ENCODE peak calls at places on chromosomes 7 and 10, in eight cellular contexts. T is cardiac fibroblast, A is GM06990, J is uterus, B is sigmoid colon, Y is ascending aorta, Q is nephron progenitor cell, D is cardiac muscle cell. O is an unnamed sample.

GRCh38 chr7:48139461-48139860 is 31.8 kb upstream of the ABCA13 start:
- DNase-seq in D (peak; percentile 33), J (no peak), T (peak; percentile 57), B (no peak), A (no peak), Y (no peak), Q (no peak), O (no peak)

GRCh38 chr10:16242859-16243613 is 193.8 kb upstream of the PTER start:
- DNase-seq in D (no peak), A (no peak), J (no peak), Y (no peak), T (no peak), B (no peak), Q (no peak), O (no peak)

GRCh38 chr7:25382869-25383268 is 154.6 kb upstream of the NPVF start:
- DNase-seq in J (no peak), Q (no peak), Y (no peak), D (no peak), A (no peak), T (no peak), B (no peak), O (no peak)

GRCh38 chr7:157464971-157465481 is 128.2 kb downstream of the DNAJB6 start:
- DNase-seq in Q (no peak), D (no peak), T (no peak), A (no peak), Y (peak; percentile 52), B (peak; percentile 48), J (no peak), O (no peak)

GRCh38 chr7:68417002-68417401 is 1181.3 kb upstream of the AUTS2 start:
- DNase-seq in B (no peak), A (no peak), J (no peak), D (no peak), Y (no peak), Q (no peak), T (no peak), O (no peak)

GRCh38 chr7:113636727-113637421 is 281.9 kb downstream of the PPP1R3A start:
- DNase-seq in A (no peak), D (no peak), B (no peak), Q (no peak), T (peak; percentile 1), J (no peak), Y (no peak), O (no peak)

GRCh38 chr7:79709574-79710409 is 256.3 kb upstream of the MAGI2 start:
- DNase-seq in Q (no peak), J (no peak), D (peak; percentile 63), A (no peak), Y (no peak), B (no peak), T (peak; percentile 30), O (no peak)

GRCh38 chr10:5788969-5789368 is 24.3 kb downstream of the GDI2 start:
- DNase-seq in Q (no peak), Y (no peak), D (no peak), J (no peak), B (no peak), T (no peak), A (no peak), O (no peak)

GRCh38 chr10:28532223-28532508 is 752 bp upstream of the WAC start:
- DNase-seq in B (no peak), A (no peak), D (no peak), Y (peak; percentile 76), Q (no peak), J (no peak), T (peak; percentile 59), O (no peak)

GRCh38 chr10:28532509-28533314 is at the start of gene WAC:
- DNase-seq in A (peak; percentile 98), Q (peak; percentile 99), Y (peak; percentile 96), B (peak; percentile 97), J (peak; percentile 94), T (peak; percentile 94), D (peak; percentile 95), O (peak; percentile 98)

GRCh38 chr10:28533315-28533564 is 322 bp downstream of the WAC start:
- DNase-seq in Y (no peak), T (no peak), Q (no peak), A (no peak), J (no peak), D (no peak), B (no peak), O (no peak)

GRCh38 chr10:28535846-28536245 is 2.9 kb downstream of the WAC start:
- DNase-seq in Y (no peak), D (no peak), J (no peak), T (no peak), B (no peak), A (no peak), Q (no peak), O (no peak)

DNA sequence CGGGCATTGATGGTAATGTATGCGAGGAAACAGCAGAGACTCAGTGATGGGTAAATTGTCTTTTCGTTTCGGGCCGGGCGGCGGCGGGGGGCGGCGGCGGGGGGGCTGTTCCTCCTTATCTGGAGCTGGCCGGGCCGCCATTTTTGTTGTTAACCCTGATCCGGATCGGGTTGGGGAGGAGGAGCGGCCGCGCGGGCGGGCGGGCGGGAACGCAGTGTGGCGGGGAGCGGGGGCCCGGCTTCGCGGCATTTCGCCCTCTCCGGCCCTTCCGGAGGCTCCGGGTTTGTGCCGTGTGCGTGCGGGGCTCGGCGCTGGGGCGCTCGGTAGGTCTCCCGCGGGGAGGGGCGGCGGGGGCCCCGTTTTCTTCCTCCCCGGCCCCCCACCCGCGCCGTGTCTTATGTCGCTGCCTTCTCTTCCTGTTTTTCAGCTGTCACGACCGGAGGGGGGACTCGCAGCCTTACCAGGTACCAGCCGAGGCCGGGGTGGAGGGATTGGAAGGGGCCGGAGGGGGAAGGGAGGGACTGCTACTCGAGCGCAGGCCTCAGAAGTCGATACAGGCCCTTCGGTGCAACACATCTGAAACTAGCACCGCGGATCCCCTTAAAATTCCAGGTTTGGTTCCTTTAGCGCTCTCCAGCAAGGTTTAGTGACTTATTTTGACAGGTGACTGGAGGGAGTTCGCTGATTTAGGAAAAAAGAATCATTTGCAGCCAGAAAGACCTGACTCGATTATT is 820 bp downstream of the WAC start:
- DNase-seq in D (peak; percentile 43), A (peak; percentile 60), Q (peak; percentile 73), T (peak; percentile 48), J (peak; percentile 71), B (peak; percentile 90), Y (peak; percentile 86), O (peak; percentile 71)
- TF ChIP-seq CTCF in D (no peak), A (no peak), Q (no peak), T (no peak), J (no peak), B (no peak), Y (no peak), O (no peak)

GRCh38 chr7:140006600-140006999 is 56.2 kb downstream of the PARP12 start:
- DNase-seq in B (peak; percentile 8), A (no peak), D (no peak), Q (no peak), T (no peak), J (no peak), Y (peak; percentile 54), O (no peak)

GRCh38 chr7:140007051-140007690 is 55.6 kb downstream of the PARP12 start:
- DNase-seq in J (no peak), T (no peak), D (no peak), B (peak; percentile 43), Y (peak; percentile 56), Q (no peak), A (no peak), O (no peak)

GRCh38 chr7:140004672-140005071 is 58.1 kb downstream of the PARP12 start:
- DNase-seq in D (no peak), B (peak; percentile 51), Y (no peak), T (no peak), Q (no peak), A (no peak), J (no peak), O (no peak)

GRCh38 chr7:140005341-140005740 is 57.4 kb downstream of the PARP12 start:
- DNase-seq in Y (peak; percentile 30), D (no peak), T (no peak), J (no peak), Q (no peak), B (peak; percentile 22), A (no peak), O (no peak)

DNA sequence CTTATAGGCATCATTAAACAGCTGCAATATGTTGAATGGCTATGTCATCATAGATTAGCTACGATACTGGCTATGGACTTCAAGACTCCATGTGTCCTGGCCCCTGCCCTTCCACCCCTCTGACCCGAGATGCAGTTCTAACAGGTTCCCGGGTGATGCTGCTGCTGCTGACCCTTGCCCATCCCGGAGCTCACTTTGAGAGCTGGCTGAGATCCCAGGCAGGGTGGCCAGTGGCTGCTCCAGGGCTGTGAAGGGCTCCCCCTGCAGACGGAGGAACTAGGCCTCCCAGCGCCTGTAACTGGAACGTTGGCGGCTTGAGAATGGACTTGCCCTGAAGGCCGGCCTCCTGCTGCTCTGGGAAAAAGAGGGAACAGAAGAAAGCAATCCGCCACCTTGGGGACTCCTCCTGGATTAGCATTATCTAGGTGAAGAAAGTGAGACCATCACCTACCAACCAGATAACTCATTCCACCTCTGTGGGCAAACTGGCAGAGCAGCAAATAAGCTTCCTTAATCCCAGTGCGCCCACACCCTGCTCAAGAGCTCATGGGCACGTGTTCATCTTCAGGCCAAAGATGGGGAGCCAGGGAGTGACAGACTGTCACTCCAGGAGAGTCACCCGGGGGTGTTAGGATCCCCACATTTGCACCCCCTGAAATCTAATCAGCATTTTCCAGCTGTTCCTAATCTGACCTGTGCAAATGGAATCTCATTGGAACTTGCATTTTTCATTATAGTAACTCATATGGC is 56.8 kb downstream of the PARP12 start:
- DNase-seq in A (no peak), J (no peak), B (peak; percentile 48), Y (peak; percentile 58), Q (peak; percentile 39), T (peak; percentile 32), D (peak; percentile 64), O (no peak)
- TF ChIP-seq CTCF in A (peak; percentile 35), J (no peak), B (no peak), Y (no peak), Q (no peak), T (peak; percentile 52), D (peak; percentile 69), O (peak; percentile 47)

DNA sequence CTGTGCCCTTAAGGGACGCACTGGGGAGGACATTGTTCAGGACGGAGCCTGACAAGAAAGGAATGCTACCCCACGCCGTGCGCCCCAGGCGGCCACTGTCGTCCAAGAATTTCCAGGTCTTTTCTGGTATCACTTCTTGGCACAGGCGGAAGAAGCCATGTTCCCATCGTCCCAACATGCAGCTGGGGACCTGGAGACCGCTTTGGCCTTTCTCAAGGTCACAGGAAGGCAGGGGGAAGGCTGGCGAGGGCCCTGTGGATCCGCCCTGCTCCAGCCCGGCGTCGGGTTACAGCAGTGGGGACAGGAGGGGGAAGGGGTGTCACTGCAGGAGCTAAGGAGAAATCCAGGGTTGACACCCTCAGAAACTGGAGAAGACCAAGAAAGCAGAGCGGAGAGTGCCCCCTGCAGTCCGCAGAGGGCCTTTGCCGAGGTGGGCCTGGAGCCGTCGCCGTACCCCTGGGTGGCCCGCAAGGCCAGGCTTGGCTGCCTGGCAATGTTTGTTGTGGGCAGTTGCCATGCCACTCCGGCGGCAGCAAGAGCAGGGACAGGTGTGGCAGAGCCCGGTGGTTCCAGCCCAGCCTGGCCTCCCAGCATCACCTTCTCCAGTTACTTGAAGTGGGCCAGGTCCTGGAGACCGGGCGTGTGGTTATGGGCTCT is 104.1 kb downstream of the LHPP start:
- DNase-seq in T (peak; percentile 41), Y (no peak), Q (peak; percentile 64), D (peak; percentile 15), A (no peak), J (no peak), B (no peak), O (no peak)
- TF ChIP-seq CTCF in T (peak; percentile 55), Y (no peak), Q (peak; percentile 51), D (peak; percentile 43), A (peak; percentile 58), J (peak; percentile 5), B (no peak), O (peak; percentile 63)

GRCh38 chr7:146659732-146660131 is 543.1 kb downstream of the CNTNAP2 start:
- DNase-seq in B (no peak), J (no peak), D (no peak), Q (no peak), Y (no peak), A (no peak), T (no peak), O (no peak)

GRCh38 chr7:146658604-146659003 is 542.0 kb downstream of the CNTNAP2 start:
- DNase-seq in T (no peak), D (no peak), Q (no peak), Y (no peak), A (no peak), J (no peak), B (no peak), O (no peak)

GRCh38 chr7:146655928-146656797 is 539.6 kb downstream of the CNTNAP2 start:
- DNase-seq in B (no peak), T (no peak), J (no peak), Q (no peak), A (no peak), D (no peak), Y (no peak), O (no peak)

GRCh38 chr7:146654048-146654447 is 537.4 kb downstream of the CNTNAP2 start:
- DNase-seq in A (no peak), Q (peak; percentile 14), Y (no peak), D (no peak), B (no peak), J (no peak), T (no peak), O (no peak)

GRCh38 chr7:146656988-146657387 is 540.4 kb downstream of the CNTNAP2 start:
- DNase-seq in D (no peak), Q (no peak), Y (no peak), T (no peak), J (no peak), B (no peak), A (no peak), O (no peak)
- TF ChIP-seq CTCF in D (no peak), Q (no peak), Y (no peak), T (no peak), J (no peak), B (no peak), A (no peak), O (no peak)

O was measured in type B pancreatic cell.